ENCODE peak calls at places on chromosome 2, in five cellular contexts. N, S, X, E and I are unnamed samples.

GRCh38 chr2:74843371-74844298 is 9.7 kb downstream of the HK2 start:
- DNase-seq in N (peak), E (no peak), S (no peak), X (peak), I (no peak)

GRCh38 chr2:183996825-183997823 is 601.2 kb upstream of the ZNF804A start:
- DNase-seq in S (no peak), X (no peak), E (no peak), N (no peak), I (peak)

GRCh38 chr2:112061840-112062239 is 6.8 kb downstream of the TMEM87B start:
- DNase-seq in X (no peak), N (no peak), S (no peak), E (no peak), I (no peak)

GRCh38 chr2:203404996-203405395 is 76.8 kb downstream of the ABI2 start:
- DNase-seq in E (no peak), N (no peak), X (no peak), S (no peak), I (no peak)

GRCh38 chr2:100919316-100919715 is 82.8 kb upstream of the RPL31 start:
- DNase-seq in E (peak), S (peak), N (no peak), X (no peak), I (peak)

GRCh38 chr2:41872646-41873045 is 175.2 kb upstream of the PKDCC start:
- DNase-seq in E (no peak), S (no peak), N (peak), X (peak), I (no peak)

GRCh38 chr2:524442-524841 is 152.8 kb downstream of the TMEM18 start:
- DNase-seq in N (no peak), S (no peak), E (no peak), X (no peak), I (no peak)

GRCh38 chr2:16324971-16325612 is 340.5 kb downstream of the CYRIA start:
- DNase-seq in N (no peak), E (no peak), S (no peak), X (no peak), I (no peak)

GRCh38 chr2:202690321-202690900 is 55.6 kb downstream of the FAM117B start:
- DNase-seq in S (no peak), E (no peak), X (no peak), N (no peak), I (peak)

GRCh38 chr2:207330912-207331311 is 165.2 kb upstream of the KLF7 start:
- DNase-seq in N (no peak), E (no peak), S (no peak), X (peak), I (no peak)

GRCh38 chr2:236546561-236546961 is 23.1 kb upstream of the ACKR3 start:
- DNase-seq in N (no peak), X (peak), E (no peak), S (no peak), I (no peak)

GRCh38 chr2:62304429-62305417 is 108.8 kb downstream of the B3GNT2 start:
- DNase-seq in E (peak), N (peak), S (no peak), X (peak), I (peak)

GRCh38 chr2:55425449-55425848 is 5.8 kb upstream of the CCDC88A start:
- DNase-seq in E (no peak), N (no peak), X (no peak), S (no peak), I (no peak)

GRCh38 chr2:14418110-14418509 is 214.4 kb upstream of the LRATD1 start:
- DNase-seq in N (no peak), X (no peak), E (no peak), S (no peak), I (no peak)

DNA sequence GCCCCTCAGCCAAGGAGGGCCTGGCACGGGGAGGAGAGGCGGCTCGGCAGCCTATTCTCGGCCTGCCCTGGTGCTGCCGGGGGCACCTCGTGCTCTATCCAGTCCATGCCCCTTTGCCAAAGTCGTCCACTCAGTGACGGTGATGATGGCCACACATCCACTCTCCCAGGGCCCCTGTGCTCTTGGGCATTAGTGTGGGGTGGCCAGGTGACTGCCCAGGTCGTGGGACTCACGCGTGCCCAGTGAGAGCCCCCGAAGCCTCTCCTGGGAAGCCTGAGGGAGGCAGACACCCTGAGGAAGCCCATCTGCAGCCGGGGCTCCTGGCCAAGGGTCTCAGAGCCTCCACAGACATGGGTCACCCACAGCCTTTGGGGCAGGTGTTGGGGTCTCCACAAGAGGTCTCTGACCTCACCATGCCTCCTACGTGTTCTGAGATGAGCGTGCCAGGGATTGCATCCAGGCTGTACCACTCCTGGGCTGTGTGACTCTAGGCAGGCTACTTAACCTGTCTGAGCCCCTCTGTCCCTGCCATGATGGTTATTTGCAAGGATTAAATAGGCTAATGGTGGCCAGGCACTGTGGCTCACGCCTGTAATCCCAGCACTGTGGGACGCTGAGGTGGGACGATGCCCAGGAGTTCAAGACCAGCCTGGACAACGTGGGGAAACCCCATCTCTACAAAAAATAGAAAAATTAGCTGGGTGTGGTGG is 12.9 kb downstream of the RAMP1 start:
- DNase-seq in E (no peak), N (no peak), X (no peak), S (no peak), I (no peak)
- H2AFZ ChIP-seq in E (no peak), N (no peak), X (no peak), S (no peak), I (no peak)

GRCh38 chr2:27097341-27097740 is 10.8 kb downstream of the KHK start:
- DNase-seq in N (no peak), X (no peak), E (no peak), S (no peak), I (no peak)

GRCh38 chr2:27096748-27097297 is 10.3 kb downstream of the KHK start:
- DNase-seq in N (no peak), X (no peak), S (no peak), E (no peak), I (no peak)

GRCh38 chr2:27094353-27094984 is 7.9 kb downstream of the KHK start:
- DNase-seq in X (no peak), E (no peak), S (no peak), N (no peak), I (no peak)

GRCh38 chr2:27095427-27095744 is 8.8 kb downstream of the KHK start:
- DNase-seq in E (no peak), X (no peak), N (no peak), S (no peak), I (no peak)

DNA sequence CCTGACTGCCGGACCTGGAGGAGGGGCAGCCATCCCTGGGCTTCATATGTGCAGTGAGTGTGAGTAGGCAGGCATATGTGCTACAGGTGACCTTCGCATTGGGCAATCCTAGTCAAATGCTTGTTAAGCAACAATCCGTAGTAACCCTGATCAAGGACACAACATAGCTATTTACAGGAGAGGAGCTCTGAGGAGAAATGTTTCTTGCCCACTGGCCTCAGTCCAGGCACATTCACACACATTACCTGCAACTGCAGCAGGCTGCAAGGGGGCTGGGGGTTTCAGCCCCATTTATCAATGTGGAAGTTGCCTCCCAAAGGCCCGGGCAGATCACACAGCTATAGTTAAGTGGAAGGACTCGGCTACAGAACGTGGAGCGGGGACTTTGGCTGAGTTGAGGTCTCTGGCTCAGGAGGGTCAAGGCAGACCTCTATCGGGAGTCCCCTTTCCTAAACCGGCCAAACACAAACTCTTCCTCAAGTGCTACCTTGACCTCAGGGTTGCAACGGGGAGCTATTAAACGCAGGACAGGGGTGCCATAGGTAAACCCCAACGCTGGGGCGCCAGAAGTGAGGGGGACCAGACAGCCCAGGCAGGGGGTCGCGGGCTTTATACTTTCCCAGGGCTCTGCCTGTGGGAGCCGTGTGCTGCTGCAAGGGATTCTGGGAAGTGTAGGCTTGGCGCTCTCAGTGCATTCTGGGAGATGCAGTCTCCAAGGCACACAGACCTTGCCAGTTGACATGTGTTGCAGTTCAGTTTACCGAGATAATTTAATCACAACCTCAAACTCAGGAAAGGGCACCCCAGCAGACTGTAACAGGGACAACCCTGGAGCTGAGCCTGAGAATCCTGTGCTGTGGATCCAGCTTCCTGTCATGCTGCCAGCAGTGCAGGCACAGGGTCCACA is 9.4 kb downstream of the KHK start:
- DNase-seq in E (peak), S (peak), X (no peak), N (peak), I (peak)
- TF ChIP-seq CREB1 in E (no peak), S (peak), X (no peak), N (no peak), I (no peak)

DNA sequence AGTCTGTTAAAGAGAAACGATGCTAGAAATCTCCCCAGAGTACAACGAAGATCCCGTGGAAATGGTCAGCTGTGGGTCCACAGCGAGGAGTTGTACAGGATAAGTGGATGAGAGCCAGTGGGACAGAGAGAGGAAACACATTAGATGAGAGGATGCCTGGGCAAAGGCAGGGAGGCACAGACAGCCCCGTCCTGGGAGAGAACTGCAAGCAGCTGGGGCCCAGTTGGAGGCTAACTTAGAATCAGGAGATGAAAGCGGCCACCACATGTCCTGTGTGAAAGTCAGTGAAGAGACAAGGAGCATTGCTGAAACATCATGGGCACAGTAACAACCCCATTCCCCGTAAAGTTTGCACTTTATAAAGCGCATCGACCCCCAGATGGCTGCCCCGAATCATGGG is 157.5 kb downstream of the RAPGEF4 start:
- DNase-seq in E (no peak), N (no peak), S (no peak), X (no peak), I (no peak)
- H2AFZ ChIP-seq in E (no peak), N (no peak), S (no peak), X (no peak), I (no peak)

DNA sequence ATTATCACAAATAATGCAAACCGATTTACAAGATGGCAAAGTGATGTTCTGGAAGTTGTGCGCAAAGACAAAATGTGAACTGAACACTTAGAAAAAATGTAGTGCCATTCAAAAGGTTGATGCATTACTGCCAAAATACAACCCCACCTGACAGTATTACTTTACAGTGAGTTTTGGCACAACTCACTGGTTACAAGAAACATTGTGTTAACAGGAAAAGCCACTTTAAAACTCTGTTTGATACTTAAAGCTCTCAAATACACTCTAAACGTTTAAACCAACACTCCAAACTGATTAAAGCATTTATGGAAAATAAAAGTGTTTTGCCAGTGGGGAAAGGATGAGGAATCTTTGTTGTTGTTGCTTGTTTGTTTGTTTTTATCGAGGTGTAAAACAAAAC is 173.4 kb upstream of the SATB2 start:
- DNase-seq in E (no peak), S (no peak), N (no peak), X (no peak), I (no peak)
- TF ChIP-seq CREB1 in E (no peak), S (no peak), N (no peak), X (no peak), I (no peak)

GRCh38 chr2:65663831-65664407 is 231.5 kb upstream of the SPRED2 start:
- DNase-seq in S (no peak), E (no peak), N (no peak), X (no peak), I (no peak)

GRCh38 chr2:65661980-65662653 is 229.7 kb upstream of the SPRED2 start:
- DNase-seq in E (no peak), S (no peak), X (no peak), N (no peak), I (no peak)

GRCh38 chr2:65664931-65665330 is 232.5 kb upstream of the SPRED2 start:
- DNase-seq in N (no peak), E (no peak), X (no peak), S (no peak), I (no peak)

GRCh38 chr2:65660340-65660739 is 227.9 kb upstream of the SPRED2 start:
- DNase-seq in E (no peak), N (peak), S (no peak), X (no peak), I (no peak)

GRCh38 chr2:65662654-65663432 is 230.4 kb upstream of the SPRED2 start:
- DNase-seq in S (no peak), N (no peak), X (no peak), E (no peak), I (no peak)
- H2AFZ ChIP-seq in S (no peak), N (no peak), X (no peak), E (no peak), I (no peak)

GRCh38 chr2:18238231-18238630 is 322.2 kb downstream of the RDH14 start:
- DNase-seq in X (no peak), E (no peak), S (no peak), N (no peak), I (no peak)

GRCh38 chr2:18237298-18237697 is 323.2 kb downstream of the RDH14 start:
- DNase-seq in N (no peak), X (no peak), S (no peak), E (no peak), I (no peak)

GRCh38 chr2:18230668-18231067 is 329.8 kb downstream of the RDH14 start:
- DNase-seq in S (no peak), X (no peak), E (no peak), N (no peak), I (no peak)

GRCh38 chr2:18232731-18233438 is 327.6 kb downstream of the RDH14 start:
- DNase-seq in X (no peak), N (peak), E (no peak), S (no peak), I (no peak)
- TF ChIP-seq CREB1 in X (no peak), N (no peak), E (no peak), S (no peak), I (no peak)

DNA sequence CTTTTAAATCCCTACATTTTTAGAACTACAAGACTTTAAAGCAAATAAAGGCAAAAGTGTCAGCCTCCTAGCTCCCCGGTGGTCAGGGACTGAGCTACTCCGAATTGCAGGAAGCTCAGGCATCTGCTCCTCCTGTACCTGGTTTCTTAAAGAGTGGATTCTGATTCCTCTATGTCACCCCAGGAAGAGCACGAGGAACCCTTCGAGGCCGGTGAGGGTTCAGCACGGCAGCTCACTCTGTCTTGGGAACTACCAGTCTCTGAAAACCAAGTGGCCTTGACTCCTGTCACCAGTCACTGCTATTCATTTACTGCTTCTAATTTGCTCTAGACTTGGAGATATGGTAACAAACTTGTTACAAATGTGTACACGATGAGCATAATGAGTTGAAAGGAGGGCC is 2.3 kb downstream of the PER2 start:
- DNase-seq in S (no peak), N (no peak), E (no peak), X (no peak), I (no peak)
- H2AFZ ChIP-seq in S (no peak), N (no peak), E (no peak), X (no peak), I (no peak)